ENCODE peak calls at places on chromosomes 5 and 9, in nine cellular contexts. R, V, J, H, Y, K, P, L and U are unnamed samples.

GRCh38 chr9:13002740-13003139 is 227.9 kb downstream of the LURAP1L start:
- DNase-seq in Y (no peak), L (no peak), H (no peak), R (no peak), V (no peak), J (no peak), P (no peak), K (no peak), U (no peak)

GRCh38 chr9:133967024-133967741 is 24.9 kb downstream of the VAV2 start:
- DNase-seq in V (no peak), L (no peak), P (no peak), H (peak), K (no peak), Y (no peak), J (no peak), R (no peak), U (no peak)

GRCh38 chr5:178201927-178202235 is 2.5 kb upstream of the HNRNPAB start:
- DNase-seq in Y (no peak), K (no peak), J (no peak), R (no peak), P (no peak), L (no peak), H (no peak), V (no peak), U (no peak)

GRCh38 chr5:159735036-159735435 is 181.2 kb upstream of the ADRA1B start:
- DNase-seq in J (no peak), K (no peak), L (no peak), H (no peak), R (no peak), Y (no peak), P (no peak), V (no peak), U (no peak)

GRCh38 chr5:129820-130219 is 37.9 kb downstream of the PLEKHG4B start:
- DNase-seq in H (peak), K (no peak), J (no peak), R (peak), L (no peak), P (no peak), Y (no peak), V (no peak), U (no peak)

GRCh38 chr5:1748271-1748670 is 51.4 kb downstream of the MRPL36 start:
- DNase-seq in J (no peak), Y (no peak), L (no peak), H (no peak), V (no peak), R (no peak), P (no peak), K (no peak), U (no peak)

GRCh38 chr9:5278486-5278885 is 26.0 kb downstream of the RLN2 start:
- DNase-seq in L (no peak), H (no peak), P (no peak), Y (no peak), V (no peak), J (no peak), K (no peak), R (no peak), U (no peak)

GRCh38 chr5:124599048-124599973 is 147.1 kb downstream of the ZNF608 start:
- DNase-seq in Y (no peak), H (peak), K (peak), L (peak), V (no peak), J (no peak), P (no peak), R (no peak), U (peak)

GRCh38 chr5:29214821-29215220 is 1978.7 kb upstream of the CDH6 start:
- DNase-seq in V (no peak), P (no peak), H (no peak), Y (no peak), R (no peak), K (no peak), J (no peak), L (no peak), U (no peak)

GRCh38 chr5:119287547-119288073 is 68.2 kb upstream of the TNFAIP8 start:
- DNase-seq in K (peak), H (no peak), R (no peak), Y (no peak), P (no peak), J (no peak), L (no peak), V (no peak), U (no peak)

GRCh38 chr5:1181451-1182359 is 19.7 kb upstream of the SLC6A19 start:
- DNase-seq in J (no peak), H (no peak), P (no peak), R (no peak), K (no peak), Y (no peak), V (no peak), L (no peak), U (no peak)

GRCh38 chr9:116115731-116116353 is 37.7 kb upstream of the PAPPA start:
- DNase-seq in L (no peak), J (no peak), H (peak), K (no peak), Y (no peak), P (no peak), V (no peak), R (peak), U (no peak)

GRCh38 chr9:115946530-115946929 is 207.1 kb upstream of the PAPPA start:
- DNase-seq in J (no peak), K (no peak), H (peak), Y (no peak), P (no peak), L (no peak), V (no peak), R (no peak), U (no peak)

GRCh38 chr9:123069010-123069481 is 35.6 kb downstream of the GPR21 start:
- DNase-seq in K (peak), H (peak), J (no peak), L (no peak), Y (no peak), V (no peak), P (no peak), R (peak), U (no peak)

GRCh38 chr9:73162987-73163763 is 11.5 kb downstream of the ANXA1 start:
- DNase-seq in R (no peak), K (no peak), H (no peak), Y (no peak), P (no peak), V (no peak), J (no peak), L (no peak), U (no peak)

GRCh38 chr9:108511200-108511756 is 344.5 kb downstream of the ACTL7B start:
- DNase-seq in R (peak), L (no peak), V (no peak), P (no peak), K (no peak), Y (no peak), H (peak), J (no peak), U (no peak)

GRCh38 chr5:55694152-55694830 is 17.8 kb downstream of the SLC38A9 start:
- DNase-seq in J (no peak), K (peak), V (no peak), Y (no peak), R (no peak), L (no peak), H (peak), P (no peak), U (no peak)

GRCh38 chr9:21413089-21414023 is 4.4 kb downstream of the IFNA8 start:
- DNase-seq in P (no peak), Y (no peak), R (no peak), J (no peak), L (no peak), V (no peak), K (no peak), H (no peak), U (no peak)

GRCh38 chr9:137293482-137294090 is 8.5 kb downstream of the NRARP start:
- DNase-seq in J (no peak), L (no peak), R (no peak), V (no peak), P (peak), Y (no peak), K (no peak), H (no peak), U (no peak)

GRCh38 chr9:127905788-127906191 is 6.4 kb upstream of the ST6GALNAC6 start:
- DNase-seq in L (no peak), V (no peak), R (no peak), K (no peak), J (no peak), P (no peak), H (no peak), Y (no peak), U (no peak)

GRCh38 chr5:32551865-32552264 is 33.5 kb upstream of the SUB1 start:
- DNase-seq in V (no peak), K (no peak), H (no peak), R (no peak), L (no peak), J (no peak), Y (no peak), P (no peak), U (no peak)

GRCh38 chr9:109498195-109499060 is at the start of gene PTPN3:
- DNase-seq in K (no peak), Y (no peak), J (no peak), L (no peak), R (peak), H (no peak), P (peak), V (no peak), U (no peak)

GRCh38 chr5:133354323-133355161 is 257.8 kb downstream of the FSTL4 start:
- DNase-seq in P (peak), V (peak), R (no peak), Y (no peak), K (no peak), L (no peak), J (no peak), H (no peak), U (no peak)

GRCh38 chr5:158013939-158014338 is 155.0 kb upstream of the CLINT1 start:
- DNase-seq in K (peak), Y (no peak), V (no peak), H (peak), P (peak), J (no peak), R (peak), L (peak), U (no peak)

GRCh38 chr5:57327934-57328333 is 154.1 kb downstream of the GPBP1 start:
- DNase-seq in K (no peak), V (no peak), L (no peak), H (peak), Y (no peak), P (no peak), R (no peak), J (no peak), U (no peak)

GRCh38 chr5:14676320-14676719 is 11.8 kb downstream of the OTULIN start:
- DNase-seq in Y (no peak), H (peak), L (no peak), R (peak), P (no peak), J (peak), V (peak), K (no peak), U (no peak)

GRCh38 chr5:172959824-172960799 is 888 bp downstream of the RPL26L1 start:
- DNase-seq in Y (no peak), R (no peak), V (no peak), L (no peak), J (no peak), K (no peak), P (no peak), H (no peak), U (no peak)

GRCh38 chr5:169161022-169161680 is 139.8 kb downstream of the SLIT3 start:
- DNase-seq in J (no peak), P (peak), V (peak), K (peak), Y (no peak), R (peak), L (peak), H (peak), U (peak)

GRCh38 chr5:174532453-174533126 is 191.8 kb upstream of the MSX2 start:
- DNase-seq in P (peak), H (peak), J (peak), Y (no peak), L (peak), V (peak), K (peak), R (peak), U (peak)

GRCh38 chr9:76181020-76181641 is 213.1 kb downstream of the RFK start:
- DNase-seq in L (no peak), V (no peak), H (peak), Y (no peak), P (no peak), K (no peak), R (peak), J (no peak), U (peak)

GRCh38 chr5:62266573-62266972 is 39.4 kb upstream of the KIF2A start:
- DNase-seq in P (no peak), L (no peak), J (no peak), R (no peak), V (no peak), H (no peak), Y (no peak), K (no peak), U (no peak)